ENCODE peak calls at places on chromosomes 12 and 14, in ten cellular contexts. C is neuronal stem cell, H is BJ, Q is AG10803, D is mesendoderm, O is fibroblast of lung, X is lower lobe of right lung, L is SJSA1, G is A549, T is cardiac muscle cell. R is an unnamed sample.

GRCh38 chr12:6450869-6451347 is 934 bp upstream of the TAPBPL start:
- DNase-seq in H (no peak), D (no peak), G (no peak), O (no peak), T (no peak), L (no peak), C (no peak), X (no peak), Q (no peak), R (no peak)

GRCh38 chr14:105422695-105423487 is 3.3 kb downstream of the MTA1 start:
- DNase-seq in L (no peak), H (no peak), C (no peak), D (no peak), T (no peak), Q (no peak), O (no peak), X (no peak), G (no peak), R (peak)

GRCh38 chr14:101010293-101010692 is 106.8 kb upstream of the RTL1 start:
- DNase-seq in T (no peak), Q (no peak), X (no peak), C (no peak), O (no peak), D (no peak), L (peak), H (no peak), G (no peak), R (no peak)

GRCh38 chr14:72545411-72546311 is 348.2 kb downstream of the DPF3 start:
- DNase-seq in G (no peak), O (no peak), X (no peak), H (no peak), D (no peak), C (no peak), Q (no peak), T (no peak), L (no peak), R (no peak)

GRCh38 chr12:12181516-12181915 is 85.3 kb downstream of the LRP6 start:
- DNase-seq in O (peak), Q (peak), C (no peak), H (no peak), T (no peak), L (no peak), D (no peak), X (no peak), G (no peak), R (no peak)

GRCh38 chr12:89038831-89039509 is 313.3 kb downstream of the DUSP6 start:
- DNase-seq in C (no peak), T (no peak), X (no peak), D (no peak), O (no peak), G (no peak), Q (no peak), H (no peak), L (no peak), R (no peak)

GRCh38 chr12:22105542-22105941 is 59.5 kb downstream of the CMAS start:
- DNase-seq in G (no peak), X (no peak), T (no peak), C (no peak), H (no peak), D (no peak), O (peak), Q (no peak), L (no peak), R (no peak)

GRCh38 chr14:101056446-101056845 is 152.9 kb upstream of the RTL1 start:
- DNase-seq in C (no peak), Q (peak), D (no peak), O (peak), T (no peak), G (no peak), H (no peak), L (no peak), X (no peak), R (no peak)

GRCh38 chr14:24699052-24699451 is 65.1 kb upstream of the GZMB start:
- DNase-seq in D (no peak), H (no peak), X (no peak), C (no peak), T (no peak), O (no peak), Q (no peak), L (no peak), G (no peak), R (no peak)

GRCh38 chr12:124413401-124413800 is 118.5 kb downstream of the RFLNA start:
- DNase-seq in L (peak), D (no peak), G (no peak), Q (no peak), C (no peak), X (no peak), O (no peak), H (no peak), T (no peak), R (no peak)

GRCh38 chr12:3770891-3771290 is 18.0 kb upstream of the CRACR2A start:
- DNase-seq in L (no peak), G (peak), H (no peak), X (no peak), T (no peak), D (no peak), O (peak), Q (peak), C (no peak), R (no peak)

GRCh38 chr12:91574975-91575374 is 392.4 kb upstream of the DCN start:
- DNase-seq in G (no peak), O (no peak), D (no peak), T (no peak), C (no peak), H (no peak), Q (no peak), L (no peak), X (no peak), R (no peak)

GRCh38 chr12:13234045-13234641 is 37.6 kb downstream of the EMP1 start:
- DNase-seq in L (peak), T (peak), C (peak), Q (peak), D (peak), G (peak), H (no peak), O (peak), X (no peak), R (no peak)

GRCh38 chr12:45989277-45989856 is 1.0 kb downstream of the SCAF11 start:
- DNase-seq in G (no peak), L (no peak), O (peak), T (peak), X (no peak), H (no peak), D (no peak), Q (no peak), C (peak), R (peak)

GRCh38 chr12:27870939-27871338 is 90.9 kb upstream of the MANSC4 start:
- DNase-seq in T (no peak), Q (peak), C (no peak), O (peak), X (no peak), G (no peak), H (no peak), L (no peak), D (no peak), R (no peak)

GRCh38 chr12:84329933-84330332 is 582.7 kb downstream of the SLC6A15 start:
- DNase-seq in C (no peak), D (no peak), G (no peak), Q (no peak), O (no peak), H (no peak), T (no peak), X (no peak), L (no peak), R (peak)

GRCh38 chr12:18576104-18576622 is 161.6 kb downstream of the PLCZ1 start:
- DNase-seq in D (no peak), O (peak), L (no peak), H (no peak), X (no peak), C (no peak), T (no peak), Q (peak), G (no peak), R (no peak)

GRCh38 chr12:19129486-19130223 is at the start of gene PLEKHA5:
- DNase-seq in L (peak), H (no peak), X (peak), T (peak), C (peak), D (peak), Q (peak), O (peak), G (peak), R (no peak)

GRCh38 chr12:75977952-75978671 is 53.5 kb downstream of the PHLDA1 start:
- DNase-seq in T (no peak), D (peak), Q (peak), L (peak), X (no peak), G (peak), O (peak), C (peak), H (peak), R (no peak)

GRCh38 chr12:12004524-12004923 is 66.2 kb upstream of the BCL2L14 start:
- DNase-seq in X (no peak), T (no peak), Q (no peak), L (no peak), D (no peak), C (no peak), G (no peak), H (no peak), O (no peak), R (no peak)

GRCh38 chr14:39265032-39265431 is 31.3 kb downstream of the MIA2 start:
- DNase-seq in Q (peak), H (no peak), T (peak), C (no peak), O (peak), L (no peak), G (peak), D (no peak), X (no peak), R (no peak)

GRCh38 chr12:131643581-131644452 is 67.1 kb upstream of the SFSWAP start:
- DNase-seq in L (no peak), H (no peak), D (no peak), T (no peak), Q (no peak), X (no peak), G (no peak), C (no peak), O (no peak), R (no peak)

GRCh38 chr14:75968461-75968860 is 13.3 kb downstream of the TGFB3 start:
- DNase-seq in L (no peak), D (no peak), C (no peak), G (no peak), X (no peak), Q (peak), H (no peak), T (no peak), O (no peak), R (no peak)

GRCh38 chr12:109987615-109988014 is 8.6 kb downstream of the GIT2 start:
- DNase-seq in D (no peak), X (no peak), T (no peak), H (peak), Q (no peak), G (no peak), C (no peak), L (no peak), O (no peak), R (no peak)

GRCh38 chr14:26606729-26607128 is 8.9 kb upstream of the NOVA1 start:
- DNase-seq in T (no peak), C (no peak), H (no peak), L (no peak), G (no peak), D (no peak), O (peak), X (no peak), Q (peak), R (no peak)

GRCh38 chr12:60844875-60845274 is 1249.0 kb downstream of the SLC16A7 start:
- DNase-seq in L (no peak), C (no peak), H (no peak), Q (no peak), T (no peak), O (no peak), D (no peak), G (no peak), X (no peak), R (no peak)

GRCh38 chr14:105853907-105854599 is 327.7 kb downstream of the TMEM121 start:
- DNase-seq in H (no peak), O (no peak), D (no peak), Q (no peak), L (peak), C (no peak), X (peak), G (no peak), T (no peak), R (no peak)

GRCh38 chr12:124786065-124786964 is 77.3 kb downstream of the SCARB1 start:
- DNase-seq in Q (peak), C (peak), H (no peak), D (peak), L (no peak), O (peak), G (peak), T (peak), X (peak), R (no peak)

GRCh38 chr14:38404100-38404541 is 148.2 kb upstream of the CLEC14A start:
- DNase-seq in G (no peak), X (no peak), C (no peak), O (peak), Q (peak), H (peak), L (no peak), T (no peak), D (no peak), R (no peak)

GRCh38 chr14:30582376-30582775 is 23.4 kb downstream of the G2E3 start:
- DNase-seq in Q (no peak), O (no peak), D (no peak), L (no peak), C (no peak), T (no peak), H (no peak), X (no peak), G (no peak), R (no peak)

GRCh38 chr14:23559010-23559920 is 3.2 kb downstream of the THTPA start:
- DNase-seq in L (peak), Q (peak), H (no peak), T (peak), C (peak), G (peak), D (no peak), O (peak), X (peak), R (no peak)

GRCh38 chr14:34797747-34798583 is 77.2 kb downstream of the BAZ1A start:
- DNase-seq in Q (no peak), C (no peak), X (no peak), T (no peak), L (no peak), D (peak), H (no peak), O (no peak), G (no peak), R (no peak)

GRCh38 chr12:82090188-82090587 is 268.0 kb downstream of the CCDC59 start:
- DNase-seq in Q (no peak), G (no peak), C (no peak), L (no peak), T (no peak), X (no peak), H (no peak), O (no peak), D (no peak), R (no peak)

GRCh38 chr12:76300297-76300665 is 47.9 kb downstream of the BBS10 start:
- DNase-seq in T (no peak), G (no peak), O (no peak), Q (no peak), C (no peak), L (no peak), H (no peak), D (no peak), X (no peak), R (no peak)

GRCh38 chr14:20998139-20998538 is 954 bp upstream of the SLC39A2 start:
- DNase-seq in D (peak), O (no peak), G (no peak), X (no peak), Q (no peak), H (no peak), L (no peak), T (no peak), C (no peak), R (no peak)
- H3K4me3 ChIP-seq in D (no peak), O (no peak), G (no peak), X (no peak), Q (no peak), H (no peak), L (no peak), T (no peak), C (no peak), R (no peak)

DNA sequence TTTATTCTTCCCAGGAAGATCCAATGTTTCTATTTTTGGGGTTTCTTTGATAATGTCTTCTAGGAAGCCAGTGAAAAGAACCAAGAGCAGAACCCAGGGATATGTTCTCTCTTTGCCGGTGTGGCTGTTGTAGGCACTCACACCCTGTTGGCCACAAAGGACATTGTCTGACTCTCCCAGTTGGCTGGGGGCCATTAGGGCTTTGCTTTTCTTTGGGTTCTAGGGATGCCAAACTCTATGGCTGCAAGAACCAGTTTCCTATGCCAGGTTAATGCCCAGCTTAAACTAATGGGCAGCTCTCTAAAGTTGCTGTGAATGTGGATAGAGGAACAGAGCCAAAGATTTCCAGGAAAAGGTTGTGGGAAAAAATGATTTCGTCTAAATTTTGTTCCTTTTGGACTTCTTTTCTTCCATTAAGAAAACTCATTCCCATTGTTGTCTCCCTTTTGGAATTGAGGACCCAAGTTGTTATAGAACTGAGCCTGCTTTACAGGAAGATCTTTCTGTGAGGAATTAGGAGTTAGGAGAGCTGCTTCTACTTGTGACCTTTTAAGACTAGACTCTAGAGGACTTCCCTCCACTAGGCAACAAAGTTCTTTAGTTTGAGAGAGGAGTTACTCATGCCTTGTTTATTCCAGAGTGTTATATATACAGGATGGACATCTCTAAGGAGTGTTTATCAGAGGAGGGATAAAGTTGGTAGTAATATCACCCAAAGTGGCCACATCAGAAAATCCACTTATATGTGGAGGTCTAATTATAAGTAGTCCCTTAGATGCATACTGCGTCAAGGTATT is 13.1 kb downstream of the COPZ1 start:
- DNase-seq in T (no peak), H (no peak), C (no peak), X (no peak), Q (no peak), L (no peak), G (no peak), O (no peak), D (no peak), R (no peak)
- H3K4me3 ChIP-seq in T (no peak), H (no peak), C (no peak), X (no peak), Q (no peak), L (no peak), G (no peak), O (no peak), D (no peak), R (no peak)

GRCh38 chr12:118821386-118821928 is 159.9 kb upstream of the SRRM4 start:
- DNase-seq in X (no peak), Q (no peak), C (no peak), H (no peak), L (no peak), O (no peak), T (peak), D (peak), G (no peak), R (no peak)

GRCh38 chr12:118830251-118830650 is 151.1 kb upstream of the SRRM4 start:
- DNase-seq in L (no peak), O (no peak), C (no peak), Q (no peak), D (no peak), G (no peak), X (no peak), H (no peak), T (no peak), R (no peak)

DNA sequence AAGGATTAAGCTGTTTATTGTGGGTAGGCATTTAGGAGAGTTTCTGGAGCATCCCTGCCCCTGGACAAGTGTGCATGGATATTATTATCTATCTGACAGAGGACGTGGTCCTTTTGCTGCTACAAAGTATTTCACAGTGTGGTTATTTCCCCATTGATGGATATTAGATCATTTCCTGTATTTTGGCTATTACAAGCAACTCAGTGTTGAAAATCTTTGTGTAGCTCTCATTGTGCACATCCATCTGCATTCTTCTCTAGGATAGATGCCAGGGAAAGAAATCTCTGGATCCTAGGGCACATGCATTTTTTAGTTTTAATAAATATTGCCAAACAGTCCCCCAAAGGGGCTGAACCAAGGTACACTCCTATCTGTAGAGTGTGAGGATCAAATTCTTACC is 154.3 kb upstream of the SRRM4 start:
- DNase-seq in G (no peak), H (no peak), O (no peak), C (no peak), T (no peak), D (no peak), Q (no peak), L (no peak), X (no peak), R (no peak)
- H3K4me3 ChIP-seq in G (no peak), H (no peak), O (no peak), C (no peak), T (no peak), D (no peak), Q (no peak), L (no peak), X (no peak), R (no peak)

DNA sequence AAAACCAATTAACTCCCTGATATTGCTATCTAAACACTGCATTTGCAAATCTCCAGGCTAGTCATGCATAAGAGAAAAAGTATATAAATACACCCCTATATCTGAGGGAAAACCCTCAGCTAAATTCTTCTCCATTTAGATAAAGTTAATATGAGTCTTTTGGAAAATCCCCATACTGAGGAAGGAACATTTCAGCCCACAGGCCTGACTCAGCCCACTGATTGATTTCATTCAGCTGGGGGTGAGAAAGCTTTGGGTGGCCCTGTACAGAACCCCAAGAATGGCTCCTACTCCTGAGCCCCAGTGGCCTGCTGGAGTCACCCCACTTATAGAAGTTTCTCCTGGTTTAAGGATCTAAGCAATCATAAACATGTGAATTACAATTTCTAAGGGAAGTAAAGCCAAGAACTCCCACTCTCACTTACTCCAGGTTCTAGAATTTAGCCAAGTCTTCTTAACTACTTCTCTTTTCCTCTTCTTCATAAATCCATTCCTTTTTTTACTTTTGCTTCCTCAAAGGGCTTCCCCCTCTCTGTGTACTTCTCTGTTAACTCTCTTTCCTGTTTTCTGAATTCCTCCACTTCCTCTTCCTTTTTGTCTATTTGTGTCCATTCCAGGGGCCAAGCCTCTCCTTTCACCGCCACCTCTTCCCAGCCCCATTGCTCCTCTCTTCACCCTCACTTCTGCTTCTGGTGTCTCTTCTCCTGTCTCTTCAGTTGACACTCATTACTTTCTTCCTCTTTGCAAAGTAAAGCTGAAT is 21.0 kb downstream of the RTN1 start:
- DNase-seq in L (no peak), Q (no peak), H (no peak), D (no peak), X (no peak), O (no peak), C (no peak), G (no peak), T (no peak), R (no peak)
- H3K4me3 ChIP-seq in L (no peak), Q (no peak), H (no peak), D (no peak), X (no peak), O (no peak), C (no peak), G (no peak), T (no peak), R (no peak)

GRCh38 chr12:122523280-122523679 is 3.5 kb downstream of the RSRC2 start:
- DNase-seq in H (no peak), T (no peak), Q (peak), D (peak), O (peak), L (no peak), G (peak), X (no peak), C (no peak), R (no peak)
- H3K4me3 ChIP-seq in H (peak), T (no peak), Q (peak), D (no peak), O (peak), L (no peak), G (peak), X (peak), C (no peak), R (peak)

GRCh38 chr12:52007158-52007921 is 594 bp downstream of the TAMALIN start:
- DNase-seq in X (peak), L (no peak), G (no peak), O (peak), H (no peak), Q (peak), C (no peak), D (no peak), T (no peak), R (no peak)
- H3K4me3 ChIP-seq in X (peak), L (peak), G (peak), O (peak), H (peak), Q (peak), C (no peak), D (peak), T (peak), R (no peak)